ENCODE peak calls at places on chromosomes 16 and 17, in seven cellular contexts. W is NCI-H1092; K is stimulated activated CD4-positive, alpha-beta T cell treated with anti-CD3 and anti-CD28 coated beads, Interleukin-4, amount 100 ng/mL, for 4 hours; P is COR-L47; A is SIG-M5; N is right cardiac atrium; Q is heart left ventricle. X is an unnamed sample.

GRCh38 chr17:5516060-5516792 is 29.9 kb downstream of the MIS12 start:
- DNase-seq in W (no peak), K (no peak), P (no peak), A (no peak), N (no peak), Q (no peak), X (no peak)

GRCh38 chr17:49995055-49995738 is at the start of gene DLX3:
- DNase-seq in W (peak; percentile 25), K (no peak), P (peak; percentile 78), A (no peak), N (peak; percentile 85), Q (peak; percentile 85), X (no peak)

GRCh38 chr17:81019563-81020442 is 15.1 kb upstream of the BAIAP2 start:
- DNase-seq in W (no peak), K (no peak), P (no peak), A (no peak), N (no peak), Q (no peak), X (no peak)

GRCh38 chr16:85227924-85228462 is 115.7 kb upstream of the CIBAR2 start:
- DNase-seq in W (peak; percentile 43), K (no peak), P (no peak), A (no peak), N (no peak), Q (no peak), X (no peak)

GRCh38 chr17:56247816-56248215 is 94.5 kb downstream of the ANKFN1 start:
- DNase-seq in W (no peak), K (no peak), P (no peak), A (no peak), N (no peak), Q (no peak), X (no peak)

GRCh38 chr17:34242553-34242952 is 12.5 kb upstream of the CCL2 start:
- DNase-seq in W (no peak), K (no peak), P (no peak), A (peak; percentile 44), N (no peak), Q (no peak), X (no peak)

GRCh38 chr16:51134269-51134812 is 16.7 kb downstream of the SALL1 start:
- DNase-seq in W (no peak), K (no peak), P (no peak), A (no peak), N (peak; percentile 51), Q (no peak), X (no peak)

GRCh38 chr16:12942861-12943260 is 41.5 kb downstream of the SHISA9 start:
- DNase-seq in W (no peak), K (no peak), P (no peak), A (no peak), N (no peak), Q (no peak), X (no peak)

GRCh38 chr17:15909481-15909991 is 35.4 kb upstream of the ADORA2B start:
- DNase-seq in W (no peak), K (no peak), P (no peak), A (no peak), N (no peak), Q (no peak), X (no peak)

GRCh38 chr16:73143681-73144370 is 95.9 kb upstream of the ZFHX3 start:
- DNase-seq in W (no peak), K (no peak), P (no peak), A (no peak), N (no peak), Q (no peak), X (no peak)

GRCh38 chr16:70478912-70479341 is 24.5 kb downstream of the FCSK start:
- DNase-seq in W (no peak), K (no peak), P (no peak), A (no peak), N (peak; percentile 63), Q (peak; percentile 66), X (peak; percentile 68)

GRCh38 chr16:27813591-27813990 is 249.9 kb downstream of the GSG1L start:
- DNase-seq in W (no peak), K (no peak), P (no peak), A (no peak), N (no peak), Q (no peak), X (no peak)

GRCh38 chr17:41717408-41718286 is 5.5 kb downstream of the GAST start:
- DNase-seq in W (no peak), K (peak; percentile 30), P (no peak), A (no peak), N (no peak), Q (no peak), X (no peak)

GRCh38 chr17:17672453-17673368 is 8.5 kb upstream of the RAI1 start:
- DNase-seq in W (no peak), K (no peak), P (no peak), A (peak; percentile 13), N (no peak), Q (no peak), X (no peak)

X was measured in NCI-H446 treated with DMSO at 0.1 percent for 48 hours.